ENCODE peak calls at places on chromosomes 12 and 14, in four cellular contexts. M, H, E and N are unnamed samples.

GRCh38 chr14:70188292-70188607 is 501 bp downstream of the SLC8A3 start:
- DNase-seq in H (no peak), E (no peak), M (peak; percentile 9), N (no peak)

GRCh38 chr12:49790741-49791140 is 37.5 kb downstream of the NCKAP5L start:
- DNase-seq in H (no peak), E (no peak), M (no peak), N (no peak)

GRCh38 chr14:63478437-63478852 is 64.7 kb downstream of the PPP2R5E start:
- DNase-seq in H (no peak), E (no peak), M (no peak), N (no peak)

GRCh38 chr14:99136047-99136400 is 136.0 kb downstream of the BCL11B start:
- DNase-seq in E (no peak), M (no peak), H (no peak), N (no peak)

GRCh38 chr12:101759396-101760047 is 20.3 kb upstream of the SYCP3 start:
- DNase-seq in M (peak; percentile 50), E (peak; percentile 50), H (peak; percentile 57), N (peak; percentile 33)

GRCh38 chr12:47408171-47408871 is 297.5 kb downstream of the RPAP3 start:
- DNase-seq in E (peak; percentile 26), M (no peak), H (no peak), N (peak; percentile 21)

GRCh38 chr12:106892075-106892474 is 63.6 kb upstream of the TMEM263 start:
- DNase-seq in E (peak; percentile 18), M (no peak), H (no peak), N (peak; percentile 70)

GRCh38 chr12:118249547-118249946 is 113.6 kb downstream of the PEBP1 start:
- DNase-seq in M (no peak), H (no peak), E (peak; percentile 50), N (no peak)

GRCh38 chr12:7981446-7981845 is 45.5 kb upstream of the SLC2A3 start:
- DNase-seq in E (no peak), M (no peak), H (no peak), N (no peak)

GRCh38 chr12:42458575-42458974 is 131.0 kb downstream of the PRICKLE1 start:
- DNase-seq in E (no peak), H (no peak), M (no peak), N (no peak)

GRCh38 chr14:86087377-86087776 is 557.4 kb downstream of the FLRT2 start:
- DNase-seq in E (no peak), M (no peak), H (peak; percentile 5), N (no peak)

GRCh38 chr14:35351897-35352273 is 52.7 kb downstream of the NFKBIA start:
- DNase-seq in E (no peak), H (no peak), M (no peak), N (no peak)

GRCh38 chr14:35351497-35351896 is 53.1 kb downstream of the NFKBIA start:
- DNase-seq in E (no peak), M (no peak), H (no peak), N (no peak)

GRCh38 chr14:35353409-35354172 is 51.0 kb downstream of the NFKBIA start:
- DNase-seq in H (no peak), E (no peak), M (no peak), N (no peak)

GRCh38 chr14:35349966-35350365 is 54.6 kb downstream of the NFKBIA start:
- DNase-seq in E (no peak), H (no peak), M (no peak), N (no peak)

GRCh38 chr14:35352274-35353233 is 52.0 kb downstream of the NFKBIA start:
- DNase-seq in M (no peak), E (no peak), H (no peak), N (no peak)
- H3K27ac ChIP-seq in M (peak overlapping the region; percentile 74), E (no peak overlapping the region), H (no peak overlapping the region), N (no peak overlapping the region)

GRCh38 chr14:73739899-73740685 is 25.9 kb upstream of the PNMA1 start:
- DNase-seq in H (no peak), E (no peak), M (no peak), N (peak; percentile 7)

GRCh38 chr14:73741386-73741875 is 27.2 kb upstream of the PNMA1 start:
- DNase-seq in E (peak; percentile 92), M (peak; percentile 79), H (peak; percentile 88), N (peak; percentile 83)

GRCh38 chr14:73740921-73741326 is 26.7 kb upstream of the PNMA1 start:
- DNase-seq in M (peak; percentile 65), H (no peak), E (peak; percentile 93), N (peak; percentile 71)

GRCh38 chr14:73738518-73739173 is 24.5 kb upstream of the PNMA1 start:
- DNase-seq in E (no peak), M (no peak), H (no peak), N (peak; percentile 8)

GRCh38 chr14:73739174-73739898 is 25.2 kb upstream of the PNMA1 start:
- DNase-seq in M (no peak), E (no peak), H (no peak), N (peak; percentile 15)
- H3K4me3 ChIP-seq in M (no peak overlapping the region), E (no peak overlapping the region), H (no peak overlapping the region), N (no peak overlapping the region)

GRCh38 chr12:31964280-31964679 is 5.1 kb downstream of the RESF1 start:
- DNase-seq in E (no peak), M (no peak), H (no peak), N (no peak)
- H3K27ac ChIP-seq in E (no peak overlapping the region), M (no peak overlapping the region), H (no peak overlapping the region), N (no peak overlapping the region)

DNA sequence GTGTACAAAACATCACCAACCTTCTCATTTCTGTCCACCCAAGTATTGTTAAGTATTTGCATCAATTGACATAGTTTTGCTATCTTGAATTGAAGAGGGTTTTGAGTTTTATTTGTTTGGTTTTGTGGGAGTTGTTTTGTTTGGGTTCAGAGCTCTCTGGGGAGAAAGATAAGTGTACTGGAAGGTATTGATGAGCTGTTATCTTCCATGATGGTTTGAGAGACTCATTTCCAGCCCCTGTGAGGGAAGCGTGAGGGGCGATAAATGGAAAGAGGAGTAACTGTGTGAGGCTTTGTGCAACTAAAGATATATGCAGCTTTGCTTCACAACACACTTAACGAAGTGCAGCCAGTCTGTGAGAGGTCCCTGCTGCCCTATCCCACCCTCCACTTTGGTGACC is 15.7 kb upstream of the CIPC start:
- DNase-seq in H (no peak), M (no peak), E (no peak), N (no peak)
- H3K4me3 ChIP-seq in H (no peak overlapping the region), M (no peak overlapping the region), E (no peak overlapping the region), N (no peak overlapping the region)

GRCh38 chr14:104870368-104871144 is 5.5 kb downstream of the CEP170B start:
- DNase-seq in H (no peak), M (no peak), E (no peak), N (no peak)
- H3K27ac ChIP-seq in H (no peak overlapping the region), M (no peak overlapping the region), E (no peak overlapping the region), N (no peak overlapping the region)